ENCODE peak calls at places on chromosomes 7 and 10, in five cellular contexts. One of them, this sample, is unnamed.

GRCh38 chr10:87771871-87772500 is 46.0 kb downstream of the ATAD1 start:
- DNase-seq in H1: no peak
- DNase-seq in A549: peak; percentile 30
- DNase-seq in HepG2: peak; percentile 19
- DNase-seq in GM12878: no peak
- DNase-seq in this sample: peak; percentile 8

GRCh38 chr7:135774284-135774683 is 25.7 kb upstream of the FAM180A start:
- DNase-seq in H1: no peak
- DNase-seq in A549: peak; percentile 74
- DNase-seq in HepG2: peak; percentile 14
- DNase-seq in GM12878: no peak
- DNase-seq in this sample: no peak

GRCh38 chr7:500521-501420 is 18.9 kb downstream of the PDGFA start:
- DNase-seq in H1: no peak
- DNase-seq in A549: no peak
- DNase-seq in HepG2: no peak
- DNase-seq in GM12878: no peak
- DNase-seq in this sample: no peak

GRCh38 chr10:117221156-117221711 is 19.7 kb upstream of the SLC18A2 start:
- DNase-seq in H1: no peak
- DNase-seq in A549: peak; percentile 87
- DNase-seq in HepG2: peak; percentile 12
- DNase-seq in GM12878: no peak
- DNase-seq in this sample: no peak

GRCh38 chr7:95478139-95479037 is 7.4 kb upstream of the ASB4 start:
- DNase-seq in H1: no peak
- DNase-seq in A549: peak; percentile 92
- DNase-seq in HepG2: peak; percentile 77
- DNase-seq in GM12878: no peak
- DNase-seq in this sample: peak; percentile 20

GRCh38 chr7:55498142-55498541 is 74.2 kb downstream of the VOPP1 start:
- DNase-seq in H1: no peak
- DNase-seq in A549: no peak
- DNase-seq in HepG2: no peak
- DNase-seq in GM12878: no peak
- DNase-seq in this sample: no peak

GRCh38 chr10:114862456-114862855 is 40.9 kb downstream of the FHIP2A start:
- DNase-seq in H1: no peak
- DNase-seq in A549: no peak
- DNase-seq in HepG2: no peak
- DNase-seq in GM12878: no peak
- DNase-seq in this sample: no peak

GRCh38 chr10:52216852-52217251 is 97.2 kb upstream of the DKK1 start:
- DNase-seq in H1: no peak
- DNase-seq in A549: no peak
- DNase-seq in HepG2: no peak
- DNase-seq in GM12878: peak; percentile 45
- DNase-seq in this sample: no peak

DNA sequence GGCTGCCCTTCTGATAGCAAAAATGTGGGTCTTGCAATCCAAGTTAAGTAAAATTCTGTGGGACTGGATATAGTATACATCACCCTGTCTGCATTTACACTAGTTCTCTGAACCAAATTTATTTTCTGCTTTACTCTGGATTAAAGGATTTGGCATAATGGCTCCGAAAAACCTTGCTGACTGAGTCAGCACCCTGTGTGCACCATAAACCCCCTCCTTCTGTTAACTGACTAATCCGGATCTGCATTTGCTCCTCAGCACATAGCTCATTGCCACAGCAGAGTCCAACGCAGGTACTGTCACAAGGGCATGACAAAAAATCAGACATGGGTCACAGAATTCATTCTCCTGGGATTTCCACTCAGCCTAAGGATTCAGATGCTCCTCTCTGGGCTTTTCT is 1.3 kb downstream of the OR2A5 start:
- DNase-seq in H1: no peak
- DNase-seq in A549: no peak
- DNase-seq in HepG2: no peak
- DNase-seq in GM12878: no peak
- DNase-seq in this sample: no peak
- TF ChIP-seq KDM1A in H1: no peak
- TF ChIP-seq KDM1A in A549: no peak
- TF ChIP-seq KDM1A in HepG2: no peak
- TF ChIP-seq KDM1A in GM12878: no peak
- TF ChIP-seq KDM1A in this sample: no peak

DNA sequence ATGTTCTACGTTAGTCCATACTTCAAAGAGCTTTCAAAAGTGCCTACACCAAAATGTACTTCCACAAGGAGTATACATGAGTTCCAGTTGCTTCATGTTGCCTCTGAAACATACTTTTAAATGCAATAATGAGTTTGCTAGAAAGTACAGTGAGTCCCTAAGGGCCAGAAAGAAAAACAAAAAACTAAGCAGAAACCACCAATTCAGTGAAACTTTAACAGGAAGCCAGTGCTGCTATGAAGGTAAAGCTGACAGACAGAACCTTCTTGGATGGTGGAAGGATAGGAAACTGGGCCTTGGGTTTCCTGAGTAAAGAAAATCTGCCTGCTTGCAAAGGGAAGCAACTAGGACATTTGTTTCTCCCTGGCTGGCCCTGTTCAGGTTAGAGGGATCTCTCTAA is 104.2 kb downstream of the CTTNBP2 start:
- DNase-seq in H1: no peak
- DNase-seq in A549: no peak
- DNase-seq in HepG2: no peak
- DNase-seq in GM12878: no peak
- DNase-seq in this sample: no peak
- TF ChIP-seq RFX5 in H1: no peak
- TF ChIP-seq RFX5 in A549: no peak
- TF ChIP-seq RFX5 in HepG2: no peak
- TF ChIP-seq RFX5 in GM12878: no peak
- TF ChIP-seq RFX5 in this sample: no peak

GRCh38 chr10:125494631-125495239 is 188.2 kb downstream of the TEX36 start:
- DNase-seq in H1: no peak
- DNase-seq in A549: no peak
- DNase-seq in HepG2: no peak
- DNase-seq in GM12878: no peak
- DNase-seq in this sample: no peak

DNA sequence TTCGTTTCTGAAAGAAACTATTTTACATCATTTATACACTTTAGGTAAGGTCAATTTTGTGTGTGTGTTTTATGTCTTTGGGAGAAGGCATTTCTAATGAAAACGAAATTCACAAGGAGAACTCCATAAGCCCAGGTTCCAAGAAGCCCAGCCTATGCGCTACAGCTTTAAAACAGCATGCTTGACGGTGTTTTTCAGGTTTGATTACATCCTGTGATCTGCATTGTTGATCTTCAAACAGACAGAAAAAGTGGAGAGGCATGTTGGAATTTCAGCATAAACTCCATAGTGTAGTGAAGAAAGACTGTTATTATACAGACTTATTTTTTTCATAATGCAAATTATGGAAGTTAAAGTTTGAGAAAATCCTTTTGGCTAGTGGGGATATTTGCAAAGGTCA is 187.6 kb downstream of the TEX36 start:
- DNase-seq in H1: no peak
- DNase-seq in A549: no peak
- DNase-seq in HepG2: no peak
- DNase-seq in GM12878: no peak
- DNase-seq in this sample: no peak
- TF ChIP-seq KDM1A in H1: no peak
- TF ChIP-seq KDM1A in A549: no peak
- TF ChIP-seq KDM1A in HepG2: no peak
- TF ChIP-seq KDM1A in GM12878: no peak
- TF ChIP-seq KDM1A in this sample: no peak

GRCh38 chr7:120735791-120736190 is 122.2 kb downstream of the TSPAN12 start:
- DNase-seq in H1: no peak
- DNase-seq in A549: no peak
- DNase-seq in HepG2: no peak
- DNase-seq in GM12878: no peak
- DNase-seq in this sample: no peak

GRCh38 chr7:120733143-120733542 is 124.8 kb downstream of the TSPAN12 start:
- DNase-seq in H1: no peak
- DNase-seq in A549: peak; percentile 55
- DNase-seq in HepG2: no peak
- DNase-seq in GM12878: no peak
- DNase-seq in this sample: no peak

GRCh38 chr7:120732256-120732655 is 125.7 kb downstream of the TSPAN12 start:
- DNase-seq in H1: no peak
- DNase-seq in A549: no peak
- DNase-seq in HepG2: no peak
- DNase-seq in GM12878: no peak
- DNase-seq in this sample: no peak

GRCh38 chr7:120731276-120731675 is 126.7 kb downstream of the TSPAN12 start:
- DNase-seq in H1: no peak
- DNase-seq in A549: no peak
- DNase-seq in HepG2: no peak
- DNase-seq in GM12878: no peak
- DNase-seq in this sample: no peak

DNA sequence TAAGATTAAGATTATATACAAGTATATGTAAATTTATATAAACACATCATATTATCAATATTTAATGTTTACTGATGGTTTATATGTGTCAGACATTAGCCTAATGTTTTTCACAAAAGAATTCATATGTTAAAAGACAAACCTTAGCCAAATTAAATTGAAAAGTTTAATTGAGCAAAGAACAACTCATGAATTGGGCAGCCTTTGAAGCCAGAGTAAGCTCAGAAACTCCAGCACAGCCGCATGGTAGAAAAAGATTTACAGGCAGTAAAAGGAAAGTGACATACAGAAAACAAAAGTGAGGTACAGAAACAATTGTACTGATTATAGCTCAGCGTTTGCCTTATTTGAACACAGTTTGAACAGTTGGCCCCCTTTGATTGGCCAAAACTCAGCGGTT is 124.1 kb downstream of the TSPAN12 start:
- DNase-seq in H1: no peak
- DNase-seq in A549: no peak
- DNase-seq in HepG2: no peak
- DNase-seq in GM12878: no peak
- DNase-seq in this sample: no peak
- TF ChIP-seq RFX5 in H1: no peak
- TF ChIP-seq RFX5 in A549: no peak
- TF ChIP-seq RFX5 in HepG2: no peak
- TF ChIP-seq RFX5 in GM12878: no peak
- TF ChIP-seq RFX5 in this sample: no peak

GRCh38 chr7:80785961-80786360 is 132.9 kb downstream of the SEMA3C start:
- DNase-seq in H1: no peak
- DNase-seq in A549: no peak
- DNase-seq in HepG2: no peak
- DNase-seq in GM12878: no peak
- DNase-seq in this sample: no peak
- TF ChIP-seq KDM1A in H1: no peak
- TF ChIP-seq KDM1A in A549: no peak
- TF ChIP-seq KDM1A in HepG2: no peak
- TF ChIP-seq KDM1A in GM12878: no peak
- TF ChIP-seq KDM1A in this sample: no peak

DNA sequence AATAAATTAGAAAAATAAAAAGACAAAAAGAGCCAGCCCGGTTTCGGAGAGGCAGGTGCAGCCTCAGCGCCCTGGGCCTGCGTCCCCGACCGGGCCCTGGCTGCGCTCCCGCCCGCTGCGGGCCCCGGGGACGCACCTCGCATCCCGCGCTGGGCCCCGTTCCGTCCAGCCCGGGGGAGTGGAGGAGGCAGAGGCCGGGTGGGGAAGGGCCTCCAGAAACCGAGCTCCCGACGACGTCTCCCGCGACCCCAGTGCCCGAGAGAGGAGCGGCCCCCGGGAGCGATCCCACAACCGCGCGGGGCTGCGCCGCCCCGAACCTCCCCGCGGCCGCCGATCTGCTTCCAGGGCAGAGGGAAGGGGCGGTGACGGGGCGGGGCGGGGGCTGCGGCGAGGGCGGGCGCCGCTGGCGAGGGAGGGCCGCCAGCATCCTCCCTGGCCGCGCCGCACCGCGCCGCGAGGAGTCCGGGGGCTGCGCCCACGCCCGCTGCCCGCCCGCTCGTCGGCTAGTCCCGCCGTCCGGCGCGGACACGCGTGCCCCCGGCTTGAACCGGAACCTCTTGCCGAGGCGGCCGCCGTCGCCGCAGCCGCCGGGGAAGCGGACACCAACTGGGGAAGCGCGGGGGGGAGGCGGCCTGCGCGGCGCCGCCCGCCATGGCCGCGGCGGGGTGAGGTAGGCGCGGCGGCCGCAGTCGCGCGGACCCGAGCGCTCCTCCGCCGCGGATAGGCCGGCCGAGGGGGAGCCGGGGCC is at the start of gene CCNY:
- DNase-seq in H1: no peak
- DNase-seq in A549: peak; percentile 74
- DNase-seq in HepG2: peak; percentile 42
- DNase-seq in GM12878: no peak
- DNase-seq in this sample: peak; percentile 88
- TF ChIP-seq RFX5 in H1: no peak
- TF ChIP-seq RFX5 in A549: no peak
- TF ChIP-seq RFX5 in HepG2: no peak
- TF ChIP-seq RFX5 in GM12878: no peak
- TF ChIP-seq RFX5 in this sample: no peak

GRCh38 chr7:1549357-1550004 is 6.5 kb downstream of the TMEM184A start:
- DNase-seq in H1: no peak
- DNase-seq in A549: no peak
- DNase-seq in HepG2: no peak
- DNase-seq in GM12878: no peak
- DNase-seq in this sample: no peak

GRCh38 chr7:1548944-1549343 is 7.1 kb downstream of the TMEM184A start:
- DNase-seq in H1: no peak
- DNase-seq in A549: peak; percentile 40
- DNase-seq in HepG2: no peak
- DNase-seq in GM12878: no peak
- DNase-seq in this sample: no peak

GRCh38 chr7:1552200-1552599 is 3.8 kb downstream of the TMEM184A start:
- DNase-seq in H1: no peak
- DNase-seq in A549: no peak
- DNase-seq in HepG2: no peak
- DNase-seq in GM12878: no peak
- DNase-seq in this sample: no peak

GRCh38 chr7:1550005-1550845 is 5.8 kb downstream of the TMEM184A start:
- DNase-seq in H1: no peak
- DNase-seq in A549: no peak
- DNase-seq in HepG2: no peak
- DNase-seq in GM12878: no peak
- DNase-seq in this sample: no peak

DNA sequence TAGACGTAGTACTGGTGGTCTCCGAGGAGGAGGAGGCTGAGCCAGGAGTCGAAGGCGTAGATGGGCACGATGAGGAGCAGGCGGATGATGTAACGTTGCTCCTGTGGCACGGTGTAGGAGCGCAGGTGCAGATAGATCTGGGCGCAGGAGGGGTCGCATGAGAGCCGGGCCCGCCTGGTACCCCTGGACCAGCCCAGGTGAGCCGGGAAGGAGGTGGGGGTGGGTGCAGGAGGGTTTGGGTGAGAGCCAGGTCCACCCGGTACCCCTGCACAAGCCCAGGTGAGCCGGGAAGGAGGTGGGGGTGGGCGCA is 5.2 kb downstream of the TMEM184A start:
- DNase-seq in H1: no peak
- DNase-seq in A549: no peak
- DNase-seq in HepG2: no peak
- DNase-seq in GM12878: no peak
- DNase-seq in this sample: no peak
- TF ChIP-seq KDM1A in H1: no peak
- TF ChIP-seq KDM1A in A549: no peak
- TF ChIP-seq KDM1A in HepG2: no peak
- TF ChIP-seq KDM1A in GM12878: no peak
- TF ChIP-seq KDM1A in this sample: no peak

This sample was measured in K562.